ENCODE peak calls at places on chromosome 5, in seven cellular contexts. Q is A549, S is adrenal gland, A is prostate gland, Z is H1, U is uterus, N is tibial nerve. V is an unnamed sample.

GRCh38 chr5:80860934-80861613 is 99.1 kb upstream of the RASGRF2 start:
- DNase-seq in A (no peak), Q (no peak), U (no peak), S (no peak), Z (no peak), N (no peak), V (no peak)

GRCh38 chr5:128534729-128535128 is 3.3 kb downstream of the FBN2 start:
- DNase-seq in N (no peak), S (peak), A (no peak), Q (no peak), Z (no peak), U (no peak), V (no peak)

GRCh38 chr5:52727568-52727967 is 60.1 kb upstream of the ITGA1 start:
- DNase-seq in U (peak), Z (no peak), S (peak), N (no peak), A (peak), Q (no peak), V (no peak)

GRCh38 chr5:136249678-136250266 is 56.8 kb upstream of the SMIM32 start:
- DNase-seq in Z (peak), U (peak), S (peak), Q (peak), N (peak), A (peak), V (peak)

GRCh38 chr5:125258610-125259009 is 512.2 kb upstream of the ZNF608 start:
- DNase-seq in S (no peak), N (no peak), A (no peak), U (no peak), Z (no peak), Q (no peak), V (no peak)

GRCh38 chr5:111511174-111512025 is 935 bp downstream of the STARD4 start:
- DNase-seq in U (no peak), N (no peak), A (no peak), S (no peak), Q (no peak), Z (no peak), V (no peak)

GRCh38 chr5:103587185-103587748 is 24.7 kb upstream of the NUDT12 start:
- DNase-seq in S (no peak), A (no peak), Z (no peak), N (no peak), U (no peak), Q (no peak), V (no peak)

GRCh38 chr5:66209350-66209749 is 65.2 kb downstream of the SREK1 start:
- DNase-seq in U (no peak), Q (peak), A (no peak), N (no peak), S (no peak), Z (no peak), V (no peak)

GRCh38 chr5:96562614-96563013 is 99.6 kb upstream of the CAST start:
- DNase-seq in Q (no peak), N (no peak), S (no peak), Z (no peak), U (no peak), A (no peak), V (no peak)

GRCh38 chr5:80339116-80339515 is 19.3 kb downstream of the SPZ1 start:
- DNase-seq in S (no peak), A (no peak), N (no peak), Q (no peak), Z (no peak), U (no peak), V (no peak)

GRCh38 chr5:136018814-136019777 is 9.7 kb upstream of the TGFBI start:
- DNase-seq in Q (no peak), U (peak), N (peak), S (peak), A (no peak), Z (no peak), V (peak)

GRCh38 chr5:74015716-74016115 is 389.7 kb downstream of the ARHGEF28 start:
- DNase-seq in Q (no peak), U (no peak), A (no peak), N (no peak), Z (no peak), S (no peak), V (no peak)

GRCh38 chr5:160039810-160040470 is 31.0 kb downstream of the TTC1 start:
- DNase-seq in N (no peak), Q (no peak), A (no peak), U (no peak), Z (no peak), S (no peak), V (no peak)

GRCh38 chr5:53448851-53449250 is 31.6 kb upstream of the FST start:
- DNase-seq in Z (no peak), S (no peak), Q (no peak), N (no peak), A (no peak), U (no peak), V (no peak)

GRCh38 chr5:66864240-66864884 is 268.2 kb downstream of the MAST4 start:
- DNase-seq in N (no peak), U (no peak), A (no peak), Q (peak), Z (no peak), S (no peak), V (no peak)

GRCh38 chr5:73305386-73305785 is 132.4 kb downstream of the TMEM174 start:
- DNase-seq in S (no peak), Z (no peak), A (no peak), Q (no peak), N (no peak), U (no peak), V (no peak)

GRCh38 chr5:150044334-150044681 is 42.0 kb downstream of the CSF1R start:
- DNase-seq in Z (no peak), U (no peak), A (no peak), Q (no peak), S (no peak), N (no peak), V (no peak)

GRCh38 chr5:171954721-171955120 is 51.7 kb downstream of the FBXW11 start:
- DNase-seq in A (no peak), Z (no peak), N (no peak), S (no peak), U (no peak), Q (no peak), V (no peak)
- H3K4me3 ChIP-seq in A (no peak), Z (no peak), N (no peak), S (no peak), U (no peak), Q (no peak), V (no peak)

DNA sequence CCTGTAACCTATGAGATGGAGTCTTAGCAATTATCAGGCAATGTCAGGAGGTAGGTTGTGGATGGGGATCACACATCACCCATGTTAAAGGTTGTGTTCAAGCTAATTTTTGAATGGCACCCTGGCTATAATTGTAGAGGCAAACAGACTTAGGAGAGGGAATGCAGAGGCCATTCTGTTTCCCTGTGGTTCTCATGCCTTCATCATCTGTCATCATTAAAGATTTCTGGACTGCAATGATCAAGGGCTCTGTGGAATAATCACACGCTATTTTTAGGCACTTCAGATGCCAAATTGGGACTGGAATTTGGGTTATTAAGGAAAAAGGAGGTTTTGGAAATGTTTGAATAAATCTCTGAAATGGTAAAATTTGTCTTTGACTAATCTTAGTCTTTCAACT is 1065.4 kb downstream of the TAF11L14 start:
- DNase-seq in A (no peak), N (no peak), Q (no peak), Z (no peak), S (no peak), U (no peak), V (no peak)
- TF ChIP-seq POLR2A in A (no peak), N (no peak), Q (no peak), Z (no peak), S (no peak), U (no peak), V (no peak)

GRCh38 chr5:78540335-78541057 is 108.1 kb downstream of the LHFPL2 start:
- DNase-seq in A (no peak), U (no peak), S (no peak), N (peak), Q (no peak), Z (no peak), V (no peak)

GRCh38 chr5:78542321-78542840 is 106.2 kb downstream of the LHFPL2 start:
- DNase-seq in S (no peak), N (no peak), Z (no peak), A (no peak), U (no peak), Q (no peak), V (no peak)

GRCh38 chr5:78543916-78544315 is 104.7 kb downstream of the LHFPL2 start:
- DNase-seq in Z (no peak), S (no peak), Q (no peak), N (no peak), A (no peak), U (no peak), V (no peak)

GRCh38 chr5:78543292-78543691 is 105.3 kb downstream of the LHFPL2 start:
- DNase-seq in Z (no peak), Q (no peak), S (no peak), U (no peak), N (no peak), A (no peak), V (no peak)

GRCh38 chr5:78541058-78541624 is 107.4 kb downstream of the LHFPL2 start:
- DNase-seq in Q (no peak), N (no peak), U (no peak), S (no peak), A (no peak), Z (no peak), V (no peak)
- H3K27ac ChIP-seq in Q (no peak), N (peak), U (peak), S (peak), A (peak), Z (no peak), V (no peak)

GRCh38 chr5:57181151-57181550 is 7.3 kb downstream of the GPBP1 start:
- DNase-seq in U (no peak), A (no peak), Z (no peak), N (no peak), Q (no peak), S (no peak), V (no peak)

GRCh38 chr5:57176350-57176857 is 2.5 kb downstream of the GPBP1 start:
- DNase-seq in N (no peak), Z (no peak), Q (no peak), U (no peak), S (no peak), A (no peak), V (no peak)

GRCh38 chr5:57177479-57178156 is 3.8 kb downstream of the GPBP1 start:
- DNase-seq in Q (no peak), U (no peak), N (no peak), A (no peak), Z (no peak), S (no peak), V (no peak)

GRCh38 chr5:57175586-57175985 is 1.7 kb downstream of the GPBP1 start:
- DNase-seq in U (no peak), Z (no peak), Q (no peak), N (no peak), A (no peak), S (no peak), V (no peak)

GRCh38 chr5:57179262-57179960 is 5.6 kb downstream of the GPBP1 start:
- DNase-seq in U (no peak), A (no peak), Q (no peak), S (no peak), N (no peak), Z (no peak), V (no peak)
- H3K4me3 ChIP-seq in U (peak), A (peak), Q (no peak), S (peak), N (peak), Z (peak), V (no peak)

DNA sequence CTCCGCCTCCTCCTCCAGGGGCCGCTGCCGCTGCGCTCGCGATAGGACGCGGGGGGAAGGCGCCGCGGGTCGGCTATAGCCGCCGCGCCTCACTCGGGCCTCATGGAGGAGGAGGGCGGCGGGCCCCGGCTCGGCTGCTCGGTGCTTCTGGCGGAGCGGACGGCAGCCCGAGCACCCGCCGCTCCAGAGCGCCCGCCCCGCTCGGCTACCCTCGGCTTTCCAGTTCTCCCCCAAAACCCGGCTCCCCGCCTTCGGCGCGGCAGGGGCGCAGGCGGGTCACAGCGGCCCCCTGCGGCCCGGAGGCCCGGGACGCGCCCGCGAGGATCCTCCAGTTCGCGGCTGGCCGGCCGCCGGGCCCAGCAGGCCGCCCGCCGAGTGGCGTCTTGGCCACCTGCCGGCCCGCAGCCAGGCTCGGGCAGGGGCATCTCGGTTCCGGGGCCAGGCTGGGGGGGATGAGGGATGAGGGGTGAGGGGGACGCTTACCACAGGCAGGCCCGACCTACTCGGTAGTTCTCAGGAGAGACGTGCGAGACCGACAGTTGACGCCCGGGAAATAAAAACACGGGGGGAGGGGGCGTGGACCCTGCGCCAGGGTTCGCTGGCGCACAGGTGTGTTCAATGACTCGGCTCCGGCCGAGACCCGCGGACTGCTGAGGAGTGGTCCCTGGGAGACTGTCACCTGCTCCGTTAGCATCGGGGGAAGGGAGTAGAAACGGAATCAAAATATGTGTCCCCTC is at the start of gene PAIP1:
- DNase-seq in Q (peak), A (peak), Z (peak), S (peak), N (peak), U (peak), V (peak)
- TF ChIP-seq POLR2A in Q (peak), A (peak), Z (no peak), S (peak), N (no peak), U (peak), V (peak)

DNA sequence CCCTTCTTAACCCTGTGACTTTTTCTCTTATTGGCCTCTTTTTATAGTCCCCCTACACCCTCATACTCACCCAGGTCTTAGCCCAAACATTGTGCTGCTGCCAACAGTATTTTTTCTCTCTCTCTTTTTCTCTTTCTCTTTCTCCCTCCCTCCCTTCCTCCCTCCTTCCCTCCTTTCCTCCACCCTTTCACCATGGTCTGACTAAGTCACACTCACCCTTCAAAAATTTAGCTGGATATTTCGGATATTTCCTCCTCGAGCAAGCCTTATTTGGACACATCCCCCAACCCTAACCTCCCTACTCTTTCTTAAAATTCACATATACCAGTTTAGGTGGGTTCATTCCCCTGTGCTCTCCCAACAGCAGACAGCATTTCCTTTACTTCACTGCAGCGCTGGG is 64.7 kb downstream of the FGF1 start:
- DNase-seq in N (no peak), Z (no peak), U (no peak), S (no peak), Q (no peak), A (no peak), V (no peak)
- H3K27ac ChIP-seq in N (no peak), Z (no peak), U (no peak), S (no peak), Q (no peak), A (no peak), V (no peak)

DNA sequence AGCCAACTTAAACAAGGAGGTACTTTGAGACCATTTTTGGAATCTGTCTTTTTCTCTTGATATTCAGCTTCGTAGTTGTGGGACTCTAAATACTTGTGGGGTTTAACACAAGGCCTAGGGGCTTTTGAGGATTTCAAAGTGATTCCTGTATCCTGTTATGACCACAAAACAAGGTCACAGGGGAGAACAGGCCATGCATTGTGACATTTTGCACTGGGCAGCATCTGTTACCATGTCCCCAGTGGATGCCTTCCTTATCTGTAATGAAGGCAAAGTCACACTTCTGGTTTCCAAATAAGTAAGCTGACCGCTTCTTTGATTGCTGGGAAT is 192.2 kb downstream of the MTRR start:
- DNase-seq in Z (no peak), Q (no peak), N (no peak), A (no peak), U (no peak), S (no peak), V (no peak)
- H3K4me3 ChIP-seq in Z (no peak), Q (no peak), N (no peak), A (no peak), U (no peak), S (no peak), V (no peak)

GRCh38 chr5:132479073-132479811 is 11.3 kb downstream of the IRF1 start:
- DNase-seq in A (no peak), U (no peak), S (no peak), Z (no peak), Q (no peak), N (no peak), V (peak)

GRCh38 chr5:132479812-132480441 is 10.6 kb downstream of the IRF1 start:
- DNase-seq in N (no peak), Z (no peak), U (no peak), S (no peak), A (no peak), Q (no peak), V (peak)

GRCh38 chr5:132477784-132478497 is 12.6 kb downstream of the IRF1 start:
- DNase-seq in Z (no peak), Q (no peak), A (no peak), N (no peak), U (no peak), S (no peak), V (peak)

GRCh38 chr5:132476853-132477729 is 13.5 kb downstream of the IRF1 start:
- DNase-seq in S (no peak), U (peak), N (no peak), A (no peak), Z (no peak), Q (no peak), V (peak)

DNA sequence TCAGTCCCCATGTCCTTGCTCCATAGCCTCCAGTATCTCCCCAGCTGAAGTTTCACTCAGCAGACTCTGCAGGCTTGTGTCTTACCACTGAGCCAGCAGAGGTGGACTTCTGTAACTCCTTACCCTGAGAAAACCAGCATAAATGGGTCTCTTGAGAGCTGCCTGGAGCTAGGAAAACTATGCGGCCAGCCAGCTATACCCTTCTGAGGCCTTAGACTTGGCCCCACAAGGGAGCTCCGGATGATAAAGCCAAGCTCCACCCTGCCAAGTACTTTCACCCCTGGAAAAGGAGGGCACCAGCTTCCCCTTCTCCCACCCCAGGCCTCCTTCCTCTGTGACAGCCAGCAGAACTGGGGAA is 12.1 kb downstream of the IRF1 start:
- DNase-seq in Z (no peak), U (no peak), S (no peak), A (no peak), N (no peak), Q (no peak), V (no peak)
- TF ChIP-seq POLR2A in Z (no peak), U (no peak), S (no peak), A (no peak), N (no peak), Q (no peak), V (no peak)

DNA sequence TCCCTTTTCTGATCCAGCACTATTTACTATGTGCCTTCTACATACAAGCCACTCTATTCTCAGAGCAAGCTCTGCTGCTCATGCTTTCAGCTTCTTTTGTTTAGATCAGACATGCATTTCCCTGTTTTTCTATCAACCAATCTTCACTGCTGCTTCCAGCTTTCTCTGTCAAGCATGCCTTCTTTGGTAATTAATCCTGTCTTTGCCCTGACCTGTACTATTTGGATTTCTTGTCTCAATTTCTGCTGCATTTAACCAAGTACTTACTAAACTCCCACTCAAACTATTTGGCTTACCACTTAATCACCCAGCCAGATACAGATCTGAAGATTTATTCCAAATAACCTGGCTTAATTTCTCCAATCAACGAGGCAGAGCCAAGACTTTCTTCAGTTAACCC is 25.4 kb downstream of the OSMR start:
- DNase-seq in A (no peak), Q (no peak), U (no peak), S (no peak), Z (no peak), N (no peak), V (no peak)
- H3K27ac ChIP-seq in A (no peak), Q (peak), U (peak), S (no peak), Z (no peak), N (peak), V (no peak)